ENCODE peak calls at places on chromosomes 12 and 14, in seven cellular contexts. G is stimulated activated effector memory CD8-positive, alpha-beta T cell treated with anti-CD3 and anti-CD28 coated beads, Interleukin-12 subunit alpha, Interleukin-12 subunit beta, amount 100 ng/mL, for 72 hours; V is M059J; C is IMR-90; L is tibial artery; B is GM23248; Z is stimulated activated CD4-positive, alpha-beta T cell treated with anti-CD3 and anti-CD28 coated beads, TNF-alpha, amount 100 ng/mL, for 24 hours. F is an unnamed sample.

GRCh38 chr12:127731657-127732056 is 535.3 kb upstream of the TMEM132C start:
- DNase-seq in G (no peak), V (no peak), C (no peak), L (no peak), B (no peak), Z (no peak), F (no peak)

GRCh38 chr12:131557310-131557709 is 153.6 kb upstream of the SFSWAP start:
- DNase-seq in G (no peak), V (no peak), C (no peak), L (no peak), B (no peak), Z (no peak), F (no peak)

GRCh38 chr12:19003987-19004619 is 125.4 kb upstream of the PLEKHA5 start:
- DNase-seq in G (no peak), V (no peak), C (no peak), L (no peak), B (no peak), Z (no peak), F (no peak)

GRCh38 chr12:126182619-126183236 is 1117.5 kb downstream of the AACS start:
- DNase-seq in G (no peak), V (no peak), C (no peak), L (no peak), B (peak), Z (no peak), F (no peak)

GRCh38 chr12:104213952-104214351 is 1.6 kb upstream of the TXNRD1 start:
- DNase-seq in G (no peak), V (peak), C (peak), L (no peak), B (peak), Z (no peak), F (no peak)

GRCh38 chr12:7131502-7131866 is 1.3 kb downstream of the CLSTN3 start:
- DNase-seq in G (no peak), V (no peak), C (no peak), L (no peak), B (no peak), Z (no peak), F (no peak)

GRCh38 chr14:104549536-104550339 is 29.8 kb upstream of the C14orf180 start:
- DNase-seq in G (no peak), V (no peak), C (no peak), L (no peak), B (no peak), Z (no peak), F (no peak)

GRCh38 chr14:68749487-68750475 is 43.1 kb downstream of the ZFP36L1 start:
- DNase-seq in G (no peak), V (no peak), C (peak), L (no peak), B (no peak), Z (no peak), F (no peak)

GRCh38 chr14:74620497-74620921 is 8.5 kb upstream of the LTBP2 start:
- DNase-seq in G (no peak), V (peak), C (peak), L (no peak), B (peak), Z (peak), F (no peak)

GRCh38 chr14:46490150-46490769 is 161.3 kb downstream of the RPL10L start:
- DNase-seq in G (no peak), V (no peak), C (no peak), L (no peak), B (no peak), Z (no peak), F (no peak)

GRCh38 chr12:57735198-57735855 is 3.2 kb downstream of the AGAP2 start:
- DNase-seq in G (no peak), V (peak), C (no peak), L (no peak), B (peak), Z (no peak), F (no peak)

GRCh38 chr12:124681779-124682391 is 114.5 kb upstream of the NCOR2 start:
- DNase-seq in G (no peak), V (peak), C (peak), L (peak), B (peak), Z (no peak), F (no peak)

GRCh38 chr14:71320734-71321555 is 413.7 kb downstream of the PCNX1 start:
- DNase-seq in G (peak), V (peak), C (peak), L (peak), B (peak), Z (peak), F (peak)

GRCh38 chr12:67981236-67982164 is 7.7 kb upstream of the IFNG-AS1 start:
- DNase-seq in G (no peak), V (peak), C (peak), L (no peak), B (peak), Z (no peak), F (no peak)

GRCh38 chr14:35879141-35879648 is 53.1 kb downstream of the BRMS1L start:
- DNase-seq in G (no peak), V (peak), C (peak), L (no peak), B (peak), Z (no peak), F (no peak)

GRCh38 chr12:89783321-89784060 is 74.9 kb upstream of the ATP2B1 start:
- DNase-seq in G (no peak), V (peak), C (peak), L (no peak), B (peak), Z (no peak), F (no peak)

GRCh38 chr14:63933110-63933509 is 80.3 kb downstream of the SYNE2 start:
- DNase-seq in G (no peak), V (no peak), C (no peak), L (no peak), B (no peak), Z (no peak), F (no peak)

GRCh38 chr12:93060071-93060665 is 131.1 kb upstream of the EEA1 start:
- DNase-seq in G (no peak), V (no peak), C (no peak), L (no peak), B (no peak), Z (no peak), F (no peak)

GRCh38 chr12:75889214-75889613 is 142.4 kb downstream of the PHLDA1 start:
- DNase-seq in G (no peak), V (peak), C (no peak), L (no peak), B (no peak), Z (no peak), F (no peak)

GRCh38 chr14:99982449-99983250 is 82.6 kb upstream of the EVL start:
- DNase-seq in G (peak), V (peak), C (peak), L (no peak), B (peak), Z (peak), F (peak)

GRCh38 chr12:89927226-89927698 is 218.6 kb upstream of the ATP2B1 start:
- DNase-seq in G (no peak), V (no peak), C (no peak), L (no peak), B (no peak), Z (no peak), F (no peak)

GRCh38 chr14:61609143-61609851 is 86.0 kb upstream of the HIF1A start:
- DNase-seq in G (no peak), V (peak), C (peak), L (no peak), B (peak), Z (no peak), F (no peak)

GRCh38 chr12:131371580-131372475 is 339.1 kb upstream of the SFSWAP start:
- DNase-seq in G (no peak), V (no peak), C (no peak), L (peak), B (no peak), Z (no peak), F (no peak)

GRCh38 chr12:43599066-43599465 is 47.1 kb upstream of the ADAMTS20 start:
- DNase-seq in G (no peak), V (no peak), C (no peak), L (no peak), B (no peak), Z (no peak), F (no peak)